ENCODE peak calls at places on chromosome 22, in seven cellular contexts. R is WERI-Rb-1; S is PC-3; L is CD4-positive, alpha-beta memory T cell; D is HCT116; B is GM06990; Q is left ventricle myocardium inferior. O is an unnamed sample.
A peak's percentile ranks its signal among the peaks of the same experiment; 100 is the strongest.

GRCh38 chr22:30228509-30229359 is 17.8 kb downstream of the LIF start:
- DNase-seq in Q (no peak), R (no peak), L (no peak), S (peak; percentile 93), D (no peak), B (no peak), O (no peak)

GRCh38 chr22:23786261-23786710 is 480 bp upstream of the SMARCB1 start:
- DNase-seq in R (no peak), S (no peak), D (no peak), B (no peak), L (no peak), Q (no peak), O (peak; percentile 80)

GRCh38 chr22:44596726-44597125 is 98.7 kb upstream of the RTL6 start:
- DNase-seq in R (no peak), D (no peak), L (no peak), B (no peak), S (no peak), Q (no peak), O (no peak)

GRCh38 chr22:26404851-26405357 is 24.2 kb upstream of the ASPHD2 start:
- DNase-seq in D (no peak), L (no peak), R (peak; percentile 10), Q (no peak), S (no peak), B (no peak), O (no peak)

GRCh38 chr22:45503816-45504702 is 1.4 kb downstream of the FBLN1 start:
- DNase-seq in B (no peak), S (no peak), L (no peak), Q (no peak), D (no peak), R (peak; percentile 50), O (no peak)

GRCh38 chr22:44990810-44991209 is 19.0 kb downstream of the PHF21B start:
- DNase-seq in R (no peak), S (no peak), D (no peak), Q (no peak), L (no peak), B (no peak), O (no peak)

GRCh38 chr22:44827666-44828065 is 75.3 kb downstream of the ARHGAP8 start:
- DNase-seq in B (no peak), L (no peak), S (no peak), D (no peak), Q (no peak), R (no peak), O (no peak)

GRCh38 chr22:32255726-32256125 is 579 bp upstream of the SLC5A4 start:
- DNase-seq in R (no peak), L (no peak), S (no peak), Q (no peak), B (no peak), D (no peak), O (peak; percentile 9)

GRCh38 chr22:43897751-43898261 is 6.0 kb upstream of the PNPLA5 start:
- DNase-seq in B (no peak), S (peak; percentile 47), R (no peak), D (no peak), L (no peak), Q (no peak), O (no peak)

GRCh38 chr22:35634981-35635540 is 13.2 kb upstream of the APOL6 start:
- DNase-seq in R (peak; percentile 41), D (no peak), Q (no peak), L (no peak), B (no peak), S (no peak), O (no peak)

GRCh38 chr22:35526333-35526979 is 14.2 kb upstream of the RASD2 start:
- DNase-seq in B (no peak), S (no peak), L (no peak), R (no peak), Q (no peak), D (no peak), O (no peak)

GRCh38 chr22:47064016-47064415 is 301.6 kb downstream of the TBC1D22A start:
- DNase-seq in L (no peak), Q (peak; percentile 1), R (peak; percentile 31), B (no peak), S (no peak), D (no peak), O (no peak)

GRCh38 chr22:44225812-44226211 is 45.1 kb downstream of the PARVG start:
- DNase-seq in B (no peak), R (no peak), S (no peak), L (no peak), D (no peak), Q (no peak), O (no peak)

GRCh38 chr22:22943521-22944267 is 56.1 kb downstream of the IGLL5 start:
- DNase-seq in B (peak; percentile 63), R (no peak), S (no peak), Q (no peak), D (no peak), L (no peak), O (peak; percentile 45)

GRCh38 chr22:46754110-46754799 is 8.2 kb upstream of the TBC1D22A start:
- DNase-seq in Q (peak; percentile 94), B (no peak), L (no peak), D (peak; percentile 90), S (peak; percentile 91), R (no peak), O (no peak)

GRCh38 chr22:50266994-50267393 is 3.2 kb downstream of the MAPK11 start:
- DNase-seq in L (no peak), B (no peak), Q (no peak), R (no peak), S (no peak), D (no peak), O (no peak)
- H3K4me3 ChIP-seq in L (no peak overlapping the region), B (no peak overlapping the region), Q (peak overlapping the region; percentile 61), R (no peak overlapping the region), S (no peak overlapping the region), D (no peak overlapping the region), O (no peak overlapping the region)

GRCh38 chr22:49785841-49786451 is 41.7 kb downstream of the BRD1 start:
- DNase-seq in B (no peak), D (no peak), Q (peak; percentile 13), R (no peak), L (no peak), S (no peak), O (no peak)

GRCh38 chr22:49783036-49783746 is 44.5 kb downstream of the BRD1 start:
- DNase-seq in B (no peak), R (no peak), L (no peak), Q (peak; percentile 7), D (no peak), S (no peak), O (no peak)

GRCh38 chr22:49784987-49785614 is 42.6 kb downstream of the BRD1 start:
- DNase-seq in R (no peak), B (no peak), D (no peak), L (no peak), S (no peak), Q (no peak), O (no peak)

GRCh38 chr22:49784630-49784971 is 43.1 kb downstream of the BRD1 start:
- DNase-seq in L (no peak), S (no peak), R (no peak), B (no peak), Q (no peak), D (no peak), O (no peak)

DNA sequence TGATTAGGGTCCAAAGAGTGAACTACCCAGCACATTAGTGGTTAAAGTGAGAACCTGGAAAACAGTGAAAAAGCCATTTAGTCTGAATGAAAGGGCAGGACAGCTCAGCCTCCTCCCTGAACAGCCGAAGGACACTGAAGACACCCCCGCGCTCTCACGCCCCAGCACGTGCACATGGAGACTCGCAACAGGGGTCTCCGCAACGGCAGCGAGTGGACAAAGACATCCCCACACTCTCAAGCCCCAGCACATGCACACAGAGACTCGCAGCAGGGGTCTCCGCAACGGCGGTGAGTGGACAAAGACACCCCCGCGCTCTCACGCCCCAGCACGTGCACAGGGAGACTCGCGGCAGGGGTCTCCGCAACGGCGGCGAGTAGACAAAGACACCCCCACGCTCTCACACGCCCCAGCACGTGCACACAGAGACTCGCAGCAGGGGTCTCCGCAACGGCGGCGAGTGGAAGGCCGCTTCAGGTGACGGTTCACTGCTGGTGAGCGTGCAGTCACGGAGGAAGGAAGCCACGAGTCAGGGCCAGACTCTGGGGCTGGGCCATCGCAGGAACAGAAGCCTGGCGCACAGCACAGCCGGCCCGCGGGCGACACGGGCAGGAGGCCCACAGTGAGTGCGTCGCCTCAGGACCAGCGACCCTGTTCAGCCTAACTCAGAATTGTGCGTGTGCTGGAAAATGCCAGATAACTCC is 43.6 kb downstream of the BRD1 start:
- DNase-seq in D (no peak), B (no peak), S (no peak), Q (peak; percentile 8), R (no peak), L (no peak), O (no peak)
- H3K36me3 ChIP-seq in D (peaks cover 30% of the 10 kb centered on the region), B (peaks cover 22% of the 10 kb centered on the region), S (peaks cover 3% of the 10 kb centered on the region), Q (peaks cover 27% of the 10 kb centered on the region), R (peaks cover 73% of the 10 kb centered on the region), L (peaks cover 46% of the 10 kb centered on the region), O (peaks cover 97% of the 10 kb centered on the region)

DNA sequence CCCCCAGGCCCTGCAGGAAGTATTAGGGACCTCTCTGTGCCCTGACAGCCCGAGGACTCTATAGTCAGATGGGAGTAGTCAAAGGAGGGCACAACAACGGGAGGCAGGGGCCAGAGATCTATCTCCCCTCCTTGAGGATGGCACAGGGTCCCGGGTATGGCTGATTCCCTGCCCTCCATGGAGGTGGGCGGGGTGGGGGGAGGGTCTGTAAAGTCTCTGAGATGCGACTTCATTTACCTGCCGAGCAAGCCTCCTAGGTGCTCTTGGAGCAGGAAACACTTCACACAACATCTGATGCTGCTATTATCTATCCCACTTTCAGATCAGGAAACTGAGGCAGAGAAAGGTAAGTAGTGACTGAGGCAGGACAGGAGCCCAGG is 769 bp upstream of the CDC42EP1 start:
- DNase-seq in Q (no peak), D (no peak), R (no peak), L (no peak), B (no peak), S (no peak), O (no peak)
- H3K4me3 ChIP-seq in Q (peak overlapping the region; percentile 82), D (peak overlapping the region; percentile 82), R (no peak overlapping the region), L (no peak overlapping the region), B (no peak overlapping the region), S (peak overlapping the region; percentile 55), O (no peak overlapping the region)

GRCh38 chr22:40431021-40431420 is 60.6 kb downstream of the SGSM3 start:
- DNase-seq in D (no peak), B (no peak), Q (no peak), L (no peak), R (no peak), S (no peak), O (no peak)
- H3K36me3 ChIP-seq in D (no peaks in the 10 kb centered on the region), B (peaks cover 29% of the 10 kb centered on the region), Q (peaks cover 45% of the 10 kb centered on the region), L (peaks cover 68% of the 10 kb centered on the region), R (peaks cover 56% of the 10 kb centered on the region), S (peaks cover 9% of the 10 kb centered on the region), O (peaks cover 71% of the 10 kb centered on the region)

DNA sequence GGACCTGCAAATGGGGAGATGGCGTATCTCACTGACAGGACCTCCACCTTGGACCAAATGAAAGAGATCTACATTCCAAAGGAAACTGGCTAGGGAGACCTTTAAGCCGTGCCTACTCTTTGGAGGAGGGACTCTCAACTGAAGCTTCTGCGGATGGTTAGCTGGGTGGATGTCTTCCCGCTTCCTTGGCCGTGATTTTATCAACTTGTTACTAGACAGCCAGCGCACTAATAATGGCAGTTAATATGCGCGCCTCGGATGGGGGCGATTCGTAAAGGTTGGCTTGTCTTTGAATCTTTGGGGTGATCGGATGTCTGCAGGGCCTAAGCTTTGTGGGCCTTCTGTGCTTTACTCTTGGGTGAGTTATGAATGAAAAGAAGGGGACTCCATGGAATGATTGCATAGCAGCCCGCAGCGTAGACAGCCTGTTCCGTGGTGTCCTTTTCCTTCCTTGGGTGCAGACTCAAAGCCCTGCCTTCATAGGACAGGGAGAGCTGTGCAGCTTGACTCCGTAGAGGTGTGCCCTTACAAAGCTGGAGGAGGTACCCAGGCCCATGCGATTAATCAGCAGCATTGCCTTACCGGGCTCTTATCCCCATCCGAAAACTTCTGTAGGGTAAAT is 1.5 kb downstream of the ZNRF3 start:
- DNase-seq in D (no peak), L (no peak), B (no peak), Q (no peak), S (peak; percentile 36), R (no peak), O (no peak)
- H3K4me3 ChIP-seq in D (peak overlapping the region; percentile 80), L (no peak overlapping the region), B (no peak overlapping the region), Q (peak overlapping the region; percentile 78), S (peak overlapping the region; percentile 93), R (peak overlapping the region; percentile 74), O (peak overlapping the region; percentile 64)

GRCh38 chr22:19828035-19828401 is 26.7 kb downstream of the GNB1L start:
- DNase-seq in R (no peak), D (no peak), S (no peak), B (no peak), L (no peak), Q (no peak), O (no peak)
- H3K36me3 ChIP-seq in R (no peaks in the 10 kb centered on the region), D (no peaks in the 10 kb centered on the region), S (no peaks in the 10 kb centered on the region), B (no peaks in the 10 kb centered on the region), L (no peaks in the 10 kb centered on the region), Q (no peaks in the 10 kb centered on the region), O (no peaks in the 10 kb centered on the region)

O was measured in DND-41.